ENCODE peak calls at places on chromosomes 12 and 14, in nine cellular contexts. P is heart left ventricle, A is K562, R is endothelial cell of umbilical vein, K is GM23338, T is pancreas, N is breast epithelium, D is testis, Z is lower lobe of right lung. J is an unnamed sample.
A peak's percentile ranks its signal among the peaks of the same experiment; 100 is the strongest.

GRCh38 chr14:85461432-85462133 is 68.4 kb upstream of the FLRT2 start:
- DNase-seq in R (peak; percentile 28), P (no peak), A (no peak), N (no peak), K (no peak), T (no peak), Z (no peak), D (no peak), J (no peak)

GRCh38 chr12:42987216-42987631 is 397.7 kb upstream of the PRICKLE1 start:
- DNase-seq in T (no peak), N (no peak), P (no peak), A (no peak), D (no peak), K (no peak), Z (no peak), R (no peak), J (no peak)

GRCh38 chr12:52156757-52157565 is 34.9 kb downstream of the KRT80 start:
- DNase-seq in T (peak; percentile 91), A (peak; percentile 79), P (peak; percentile 65), N (peak; percentile 92), Z (peak; percentile 85), R (peak; percentile 58), D (peak; percentile 86), K (peak; percentile 92), J (peak; percentile 83)

GRCh38 chr14:89428556-89429196 is 11.6 kb upstream of the FOXN3 start:
- DNase-seq in K (no peak), A (no peak), Z (no peak), D (peak; percentile 41), R (no peak), N (peak; percentile 77), P (no peak), T (peak; percentile 64), J (peak; percentile 58)

GRCh38 chr12:92602476-92602875 is 100.3 kb upstream of the PLEKHG7 start:
- DNase-seq in T (no peak), K (no peak), A (no peak), Z (no peak), R (peak; percentile 41), N (no peak), D (no peak), P (no peak), J (no peak)

GRCh38 chr12:62917939-62918338 is 17.0 kb downstream of the PPM1H start:
- DNase-seq in A (no peak), P (no peak), N (no peak), R (no peak), Z (no peak), K (no peak), T (no peak), D (no peak), J (no peak)

GRCh38 chr12:26623136-26623535 is 209.9 kb downstream of the ITPR2 start:
- DNase-seq in N (no peak), T (no peak), K (no peak), P (no peak), A (no peak), D (no peak), Z (no peak), R (no peak), J (no peak)

GRCh38 chr14:99186956-99187690 is 84.9 kb downstream of the BCL11B start:
- DNase-seq in P (no peak), K (no peak), T (no peak), N (no peak), D (no peak), Z (no peak), R (no peak), A (no peak), J (no peak)

GRCh38 chr14:20346713-20347112 is 3.3 kb downstream of the PARP2 start:
- DNase-seq in D (no peak), Z (no peak), A (no peak), K (no peak), N (no peak), R (no peak), P (no peak), T (no peak), J (no peak)

GRCh38 chr12:124780752-124781685 is 82.6 kb downstream of the SCARB1 start:
- DNase-seq in K (no peak), A (no peak), P (no peak), Z (no peak), N (peak; percentile 66), T (no peak), R (no peak), D (no peak), J (no peak)

GRCh38 chr14:103551338-103551762 is 11.1 kb downstream of the BAG5 start:
- DNase-seq in D (peak; percentile 86), N (peak; percentile 68), P (no peak), R (no peak), A (no peak), T (peak; percentile 76), Z (peak; percentile 50), K (no peak), J (peak; percentile 18)

GRCh38 chr12:62719027-62719426 is 215.9 kb downstream of the PPM1H start:
- DNase-seq in D (no peak), N (no peak), Z (no peak), T (no peak), K (no peak), R (no peak), A (no peak), P (no peak), J (no peak)

GRCh38 chr12:66352197-66352596 is 49.9 kb downstream of the HELB start:
- DNase-seq in K (peak; percentile 88), P (no peak), T (no peak), R (peak; percentile 27), D (peak; percentile 33), A (peak; percentile 22), N (no peak), Z (no peak), J (no peak)
- TF ChIP-seq CTCF in K (peak; percentile 90), P (no peak), T (no peak), R (peak; percentile 19), D (no peak), A (peak; percentile 33), N (no peak), Z (no peak), J (no peak)

GRCh38 chr14:75174066-75174465 is 2.3 kb downstream of the TMED10 start:
- DNase-seq in Z (no peak), D (no peak), P (no peak), A (no peak), K (no peak), T (no peak), N (no peak), R (no peak), J (no peak)
- H3K4me3 ChIP-seq in Z (peak overlapping the region; percentile 75), D (no peak overlapping the region), P (no peak overlapping the region), A (peak overlapping the region; percentile 71), K (no peak overlapping the region), T (peak overlapping the region; percentile 73), N (peak overlapping the region; percentile 96), R (no peak overlapping the region), J (no peak overlapping the region)

DNA sequence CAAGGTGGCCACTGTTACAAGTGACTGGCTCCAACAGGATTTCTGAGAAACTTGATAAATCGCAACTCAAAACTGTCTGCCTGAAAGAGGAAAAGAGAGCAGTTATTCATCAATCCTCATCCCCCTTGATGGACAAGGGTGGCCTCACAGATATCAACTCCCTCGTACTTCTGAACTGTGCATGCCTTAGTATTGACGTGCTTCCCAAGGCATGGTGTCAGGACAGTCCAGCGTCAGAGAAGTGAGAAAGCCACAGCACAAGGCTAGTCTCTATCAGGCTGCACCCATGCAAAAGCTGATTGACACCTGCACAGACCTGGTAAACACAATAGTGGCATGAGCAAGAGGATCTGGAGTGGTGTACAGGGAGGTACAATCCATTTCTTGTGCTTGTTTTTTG is 125.5 kb upstream of the SLC35F4 start:
- DNase-seq in N (no peak), A (no peak), Z (no peak), K (no peak), T (no peak), D (no peak), R (no peak), P (no peak), J (no peak)
- H3K4me1 ChIP-seq in N (no peaks in the 10 kb centered on the region), A (no peaks in the 10 kb centered on the region), Z (no peaks in the 10 kb centered on the region), K (no peaks in the 10 kb centered on the region), T (no peaks in the 10 kb centered on the region), D (no peaks in the 10 kb centered on the region), R (no peaks in the 10 kb centered on the region), P (no peaks in the 10 kb centered on the region), J (no peaks in the 10 kb centered on the region)

DNA sequence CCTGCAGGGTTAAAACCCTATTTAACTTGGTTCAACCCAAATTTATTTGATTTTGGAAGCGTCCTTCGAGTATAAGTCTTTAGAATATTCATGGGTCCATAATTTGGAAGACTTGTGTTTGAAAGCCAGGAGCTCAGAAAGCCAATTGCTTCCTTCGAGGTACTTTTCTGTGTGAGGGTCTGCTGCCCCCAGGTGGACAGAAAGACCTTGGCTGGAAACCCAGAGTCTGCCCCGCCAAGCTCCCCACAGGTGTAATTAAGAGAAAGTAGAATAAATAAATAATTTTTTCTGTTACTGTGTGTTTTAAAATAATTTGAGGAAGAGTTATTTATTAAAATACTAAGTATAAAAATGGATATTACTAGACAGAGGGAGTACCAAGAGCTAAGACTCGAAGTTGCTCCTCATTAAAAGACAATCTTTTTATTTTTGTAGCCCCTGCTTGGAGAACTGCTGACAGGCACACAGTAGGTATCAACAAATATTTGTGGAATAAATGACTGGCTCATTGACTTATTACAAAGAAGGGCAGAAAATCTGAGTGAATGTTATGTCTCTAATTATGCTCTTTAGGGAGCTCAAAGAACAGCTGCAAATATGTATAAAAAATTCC is 105.8 kb downstream of the PAH start:
- DNase-seq in R (peak; percentile 3), P (no peak), Z (no peak), K (peak; percentile 82), T (no peak), N (no peak), A (peak; percentile 45), D (peak; percentile 58), J (no peak)
- TF ChIP-seq CTCF in R (no peak), P (peak; percentile 29), Z (peak; percentile 35), K (peak; percentile 84), T (peak; percentile 20), N (peak; percentile 16), A (peak; percentile 65), D (peak; percentile 48), J (no peak)

GRCh38 chr12:4809449-4810218 is 89.4 kb downstream of the GALNT8 start:
- DNase-seq in A (no peak), N (no peak), T (no peak), P (no peak), K (peak; percentile 67), D (no peak), R (no peak), Z (no peak), J (no peak)
- H3K4me3 ChIP-seq in A (no peak overlapping the region), N (peak overlapping the region; percentile 65), T (peak overlapping the region; percentile 29), P (peak overlapping the region; percentile 50), K (peak overlapping the region; percentile 78), D (peak overlapping the region; percentile 31), R (no peak overlapping the region), Z (peak overlapping the region; percentile 40), J (peak overlapping the region; percentile 18)

J was measured in ovary.